ENCODE peak calls at places on chromosome 14, in eight cellular contexts. T is BJ; L is GM04504; H is NCI-H187; C is right atrium auricular region; F is stimulated activated CD4-positive, alpha-beta T cell treated with anti-CD3 and anti-CD28 coated beads, Interleukin-15, amount 100 ng/mL, for 1 hour; W is fibroblast of mammary gland; M is lower leg skin. D is an unnamed sample.

GRCh38 chr14:32846821-32847220 is 91.9 kb upstream of the NPAS3 start:
- DNase-seq in L (no peak), W (no peak), T (no peak), H (no peak), C (no peak), F (no peak), M (no peak), D (no peak)

GRCh38 chr14:91752956-91753355 is 21.1 kb upstream of the CATSPERB start:
- DNase-seq in C (no peak), T (no peak), W (no peak), H (no peak), M (no peak), L (no peak), F (no peak), D (no peak)

GRCh38 chr14:56463491-56463890 is 116.1 kb upstream of the TMEM260 start:
- DNase-seq in W (no peak), T (no peak), C (no peak), F (no peak), H (no peak), L (no peak), M (no peak), D (no peak)

GRCh38 chr14:100531152-100531551 is 56.1 kb downstream of the BEGAIN start:
- DNase-seq in F (no peak), L (no peak), W (no peak), M (peak), T (no peak), C (no peak), H (no peak), D (no peak)

GRCh38 chr14:24273422-24273998 is 2.1 kb upstream of the RABGGTA start:
- DNase-seq in F (no peak), W (no peak), M (no peak), L (no peak), C (no peak), H (no peak), T (no peak), D (no peak)

GRCh38 chr14:52080171-52080800 is 11.4 kb upstream of the NID2 start:
- DNase-seq in C (no peak), M (no peak), F (no peak), T (no peak), W (peak), H (no peak), L (no peak), D (no peak)

GRCh38 chr14:94391284-94391914 is 3.0 kb upstream of the SERPINA1 start:
- DNase-seq in L (no peak), F (no peak), C (no peak), T (no peak), M (peak), H (no peak), W (no peak), D (no peak)

GRCh38 chr14:90830931-90831701 is 14.9 kb upstream of the TTC7B start:
- DNase-seq in C (no peak), M (no peak), T (no peak), W (no peak), H (no peak), L (no peak), F (no peak), D (no peak)

GRCh38 chr14:65696801-65697200 is 284.3 kb downstream of the FUT8 start:
- DNase-seq in C (no peak), T (peak), L (no peak), F (no peak), M (no peak), H (no peak), W (peak), D (no peak)

GRCh38 chr14:96212896-96213295 is 8.3 kb downstream of the BDKRB2 start:
- DNase-seq in T (no peak), C (no peak), M (no peak), W (no peak), H (no peak), L (no peak), F (no peak), D (no peak)

GRCh38 chr14:69696633-69697557 is 70.0 kb upstream of the SRSF5 start:
- DNase-seq in H (no peak), T (no peak), F (no peak), L (no peak), C (no peak), M (peak), W (no peak), D (no peak)

D was measured in endothelial cell.